ENCODE peak calls at places on chromosomes 7 and 10, in seven cellular contexts. G is lung, J is Calu3, T is astrocyte of the spinal cord, W is neural crest cell, C is breast epithelium, A is RWPE1. Y is an unnamed sample.
A peak's percentile ranks its signal among the peaks of the same experiment; 100 is the strongest.

GRCh38 chr10:126691456-126691855 is 21.0 kb upstream of the C10orf90 start:
- DNase-seq in G (no peak), J (no peak), T (no peak), W (no peak), C (no peak), A (no peak), Y (no peak)

GRCh38 chr7:157033483-157034473 is 23.3 kb upstream of the MNX1 start:
- DNase-seq in G (no peak), J (no peak), T (no peak), W (no peak), C (no peak), A (no peak), Y (no peak)

GRCh38 chr10:122044713-122045112 is 55.8 kb downstream of the TACC2 start:
- DNase-seq in G (no peak), J (no peak), T (peak; percentile 30), W (no peak), C (no peak), A (no peak), Y (no peak)

GRCh38 chr10:22321831-22322662 is 1.1 kb downstream of the BMI1 start:
- DNase-seq in G (no peak), J (peak; percentile 6), T (no peak), W (no peak), C (no peak), A (no peak), Y (peak; percentile 25)

GRCh38 chr7:5689118-5689517 is 92.3 kb downstream of the RNF216 start:
- DNase-seq in G (no peak), J (no peak), T (peak; percentile 37), W (no peak), C (no peak), A (no peak), Y (peak; percentile 57)

GRCh38 chr10:112446855-112447691 is at the start of the genes VTI1A and ZDHHC6:
- DNase-seq in G (peak; percentile 87), J (peak; percentile 73), T (peak; percentile 89), W (peak; percentile 77), C (peak; percentile 74), A (peak; percentile 84), Y (peak; percentile 85)

GRCh38 chr10:44864042-44864436 is 47.1 kb upstream of the TMEM72 start:
- DNase-seq in G (no peak), J (peak; percentile 55), T (no peak), W (no peak), C (peak; percentile 45), A (no peak), Y (peak; percentile 17)

GRCh38 chr10:44946201-44946600 is 13.4 kb upstream of the RASSF4 start:
- DNase-seq in G (no peak), J (no peak), T (no peak), W (no peak), C (no peak), A (no peak), Y (no peak)

GRCh38 chr7:118755067-118755625 is 530.6 kb downstream of the ANKRD7 start:
- DNase-seq in G (no peak), J (no peak), T (no peak), W (no peak), C (no peak), A (peak; percentile 68), Y (peak; percentile 59)

GRCh38 chr7:101631224-101631714 is 2.2 kb upstream of the MYL10 start:
- DNase-seq in G (no peak), J (no peak), T (peak; percentile 17), W (no peak), C (no peak), A (peak; percentile 77), Y (peak; percentile 73)

GRCh38 chr10:22475857-22476600 is 130.7 kb downstream of the SPAG6 start:
- DNase-seq in G (no peak), J (no peak), T (no peak), W (peak; percentile 37), C (no peak), A (no peak), Y (no peak)

GRCh38 chr7:27303021-27303420 is 60.4 kb downstream of the EVX1 start:
- DNase-seq in G (no peak), J (no peak), T (no peak), W (no peak), C (no peak), A (peak; percentile 83), Y (peak; percentile 86)

GRCh38 chr7:91883676-91884362 is 3.3 kb upstream of the MTERF1 start:
- DNase-seq in G (no peak), J (no peak), T (peak; percentile 65), W (no peak), C (no peak), A (no peak), Y (no peak)

GRCh38 chr7:55130554-55131198 is 111.9 kb downstream of the EGFR start:
- DNase-seq in G (no peak), J (no peak), T (peak; percentile 93), W (peak; percentile 46), C (no peak), A (no peak), Y (no peak)

GRCh38 chr7:98613601-98614425 is 3.3 kb upstream of the NPTX2 start:
- DNase-seq in G (no peak), J (peak; percentile 5), T (peak; percentile 40), W (peak; percentile 59), C (no peak), A (no peak), Y (peak; percentile 60)

GRCh38 chr7:44590910-44591309 is 8.9 kb upstream of the TMED4 start:
- DNase-seq in G (no peak), J (no peak), T (no peak), W (no peak), C (no peak), A (no peak), Y (no peak)

GRCh38 chr10:75465110-75465509 is 33.7 kb downstream of the LRMDA start:
- DNase-seq in G (no peak), J (no peak), T (no peak), W (no peak), C (no peak), A (no peak), Y (no peak)

GRCh38 chr10:110784198-110784597 is 87.5 kb upstream of the PDCD4 start:
- DNase-seq in G (no peak), J (no peak), T (no peak), W (no peak), C (no peak), A (no peak), Y (no peak)

GRCh38 chr7:70384891-70385290 is 747.1 kb upstream of the GALNT17 start:
- DNase-seq in G (no peak), J (no peak), T (peak; percentile 70), W (no peak), C (no peak), A (peak; percentile 19), Y (no peak)

GRCh38 chr7:104264281-104264680 is 56.5 kb upstream of the ORC5 start:
- DNase-seq in G (no peak), J (peak; percentile 2), T (peak; percentile 10), W (no peak), C (no peak), A (peak; percentile 30), Y (peak; percentile 29)

GRCh38 chr7:73340514-73340913 is 12.6 kb downstream of the FKBP6 start:
- DNase-seq in G (no peak), J (no peak), T (no peak), W (no peak), C (no peak), A (no peak), Y (no peak)

GRCh38 chr10:116124777-116125176 is 148.2 kb downstream of the GFRA1 start:
- DNase-seq in G (no peak), J (no peak), T (no peak), W (no peak), C (no peak), A (no peak), Y (no peak)

GRCh38 chr10:116122126-116122525 is 150.9 kb downstream of the GFRA1 start:
- DNase-seq in G (no peak), J (no peak), T (no peak), W (no peak), C (no peak), A (no peak), Y (no peak)

GRCh38 chr10:116122664-116123063 is 150.3 kb downstream of the GFRA1 start:
- DNase-seq in G (peak; percentile 25), J (no peak), T (no peak), W (no peak), C (no peak), A (no peak), Y (no peak)

GRCh38 chr10:116118851-116119250 is 154.2 kb downstream of the GFRA1 start:
- DNase-seq in G (no peak), J (no peak), T (no peak), W (no peak), C (no peak), A (no peak), Y (no peak)

DNA sequence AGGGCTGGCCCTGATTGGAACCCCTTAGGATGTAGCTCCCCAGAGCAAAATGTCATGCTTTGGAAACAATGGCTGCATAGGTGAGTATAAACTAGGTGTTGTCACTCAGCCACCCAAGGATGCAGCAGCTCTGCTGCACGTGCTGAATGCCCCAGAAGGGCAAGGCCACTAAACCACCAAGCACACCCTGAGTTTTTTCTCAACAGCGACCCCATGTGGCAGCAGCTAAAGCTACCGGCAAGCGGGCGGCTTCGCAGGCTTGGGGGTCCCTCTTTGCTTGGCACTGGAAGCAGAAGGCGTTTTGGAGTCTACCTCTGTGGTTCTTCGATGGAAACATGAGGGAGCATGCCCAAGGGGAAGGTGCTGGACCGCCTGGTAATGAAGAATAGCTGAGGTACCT is 152.3 kb downstream of the GFRA1 start:
- DNase-seq in G (no peak), J (no peak), T (no peak), W (peak; percentile 22), C (no peak), A (no peak), Y (peak; percentile 9)
- TF ChIP-seq CTCF in G (no peak), J (no peak), T (peak; percentile 31), W (peak; percentile 57), C (no peak), A (no peak), Y (no peak)

GRCh38 chr7:117008849-117009531 is 55.7 kb downstream of the ST7 start:
- DNase-seq in G (no peak), J (no peak), T (peak; percentile 83), W (no peak), C (no peak), A (no peak), Y (peak; percentile 14)
- TF ChIP-seq CTCF in G (no peak), J (no peak), T (no peak), W (no peak), C (no peak), A (no peak), Y (no peak)

GRCh38 chr10:72336259-72337038 is 18.3 kb downstream of the DNAJB12 start:
- DNase-seq in G (no peak), J (no peak), T (peak; percentile 43), W (no peak), C (peak; percentile 63), A (no peak), Y (peak; percentile 85)

GRCh38 chr10:72334832-72335393 is 19.8 kb downstream of the DNAJB12 start:
- DNase-seq in G (peak; percentile 86), J (peak; percentile 92), T (peak; percentile 100), W (no peak), C (peak; percentile 98), A (peak; percentile 79), Y (peak; percentile 100)

GRCh38 chr10:72334196-72334831 is 20.4 kb downstream of the DNAJB12 start:
- DNase-seq in G (no peak), J (no peak), T (peak; percentile 95), W (peak; percentile 57), C (no peak), A (no peak), Y (peak; percentile 48)

GRCh38 chr10:72337039-72337629 is 17.6 kb downstream of the DNAJB12 start:
- DNase-seq in G (peak; percentile 84), J (peak; percentile 92), T (peak; percentile 80), W (peak; percentile 77), C (peak; percentile 81), A (peak; percentile 56), Y (peak; percentile 93)

GRCh38 chr10:72335394-72336258 is 19.1 kb downstream of the DNAJB12 start:
- DNase-seq in G (no peak), J (peak; percentile 57), T (peak; percentile 86), W (no peak), C (peak; percentile 78), A (no peak), Y (peak; percentile 90)
- TF ChIP-seq CTCF in G (no peak), J (peak; percentile 4), T (peak; percentile 12), W (no peak), C (no peak), A (no peak), Y (no peak)

GRCh38 chr7:1897861-1898627 is 228.0 kb downstream of the ELFN1 start:
- DNase-seq in G (no peak), J (no peak), T (no peak), W (no peak), C (no peak), A (no peak), Y (no peak)
- TF ChIP-seq CTCF in G (no peak), J (no peak), T (no peak), W (no peak), C (no peak), A (no peak), Y (no peak)

Y was measured in MCF 10A.